ENCODE peak calls at places on chromosomes 16 and 17, in nine cellular contexts. One of them, this sample, is unnamed. For H3K79me2 and H3K4me1, the result is how much of the 10 kb centered on the place peaks cover.

GRCh38 chr16:16150117-16150877 is 73.0 kb downstream of the ABCC6 start:
- DNase-seq in HepG2: no peak
- DNase-seq in endothelial cell of umbilical vein: peak
- DNase-seq in osteoblast: peak
- DNase-seq in fibroblast of lung: peak
- DNase-seq in PC-3: no peak
- DNase-seq in HCT116: no peak
- DNase-seq in DND-41: no peak
- DNase-seq in GM23338: peak
- DNase-seq in this sample: peak

GRCh38 chr17:13320046-13320785 is 281.5 kb downstream of the HS3ST3A1 start:
- DNase-seq in osteoblast: no peak
- DNase-seq in fibroblast of lung: no peak
- DNase-seq in GM23338: no peak
- DNase-seq in DND-41: no peak
- DNase-seq in PC-3: no peak
- DNase-seq in endothelial cell of umbilical vein: no peak
- DNase-seq in HepG2: no peak
- DNase-seq in HCT116: no peak
- DNase-seq in this sample: no peak

GRCh38 chr16:54585966-54586365 is 299.4 kb upstream of the IRX3 start:
- DNase-seq in osteoblast: no peak
- DNase-seq in endothelial cell of umbilical vein: no peak
- DNase-seq in HCT116: no peak
- DNase-seq in DND-41: no peak
- DNase-seq in HepG2: no peak
- DNase-seq in GM23338: no peak
- DNase-seq in fibroblast of lung: no peak
- DNase-seq in PC-3: no peak
- DNase-seq in this sample: no peak

GRCh38 chr16:75584108-75584507 is 17.9 kb downstream of the GABARAPL2 start:
- DNase-seq in osteoblast: no peak
- DNase-seq in DND-41: no peak
- DNase-seq in PC-3: no peak
- DNase-seq in GM23338: no peak
- DNase-seq in HCT116: no peak
- DNase-seq in HepG2: no peak
- DNase-seq in fibroblast of lung: no peak
- DNase-seq in endothelial cell of umbilical vein: no peak
- DNase-seq in this sample: no peak

GRCh38 chr17:74691151-74691550 is 21.6 kb downstream of the CD300LF start:
- DNase-seq in GM23338: no peak
- DNase-seq in endothelial cell of umbilical vein: no peak
- DNase-seq in PC-3: no peak
- DNase-seq in HepG2: no peak
- DNase-seq in fibroblast of lung: no peak
- DNase-seq in osteoblast: no peak
- DNase-seq in DND-41: no peak
- DNase-seq in HCT116: no peak
- DNase-seq in this sample: no peak

GRCh38 chr17:56661906-56662305 is 68.4 kb downstream of the NOG start:
- DNase-seq in HepG2: no peak
- DNase-seq in endothelial cell of umbilical vein: no peak
- DNase-seq in DND-41: no peak
- DNase-seq in fibroblast of lung: no peak
- DNase-seq in osteoblast: no peak
- DNase-seq in HCT116: peak
- DNase-seq in PC-3: no peak
- DNase-seq in GM23338: no peak
- DNase-seq in this sample: no peak

GRCh38 chr16:15948532-15949209 is 745 bp upstream of the ABCC1 start:
- DNase-seq in osteoblast: no peak
- DNase-seq in PC-3: no peak
- DNase-seq in GM23338: no peak
- DNase-seq in HepG2: peak
- DNase-seq in fibroblast of lung: no peak
- DNase-seq in DND-41: no peak
- DNase-seq in HCT116: no peak
- DNase-seq in endothelial cell of umbilical vein: no peak
- DNase-seq in this sample: no peak

GRCh38 chr17:17536702-17537101 is 40.5 kb upstream of the RASD1 start:
- DNase-seq in DND-41: no peak
- DNase-seq in endothelial cell of umbilical vein: no peak
- DNase-seq in PC-3: no peak
- DNase-seq in osteoblast: no peak
- DNase-seq in fibroblast of lung: no peak
- DNase-seq in HCT116: no peak
- DNase-seq in GM23338: no peak
- DNase-seq in HepG2: no peak
- DNase-seq in this sample: no peak

GRCh38 chr17:61384384-61385090 is 15.1 kb upstream of the TBX2 start:
- DNase-seq in fibroblast of lung: no peak
- DNase-seq in GM23338: no peak
- DNase-seq in HCT116: no peak
- DNase-seq in PC-3: no peak
- DNase-seq in osteoblast: peak
- DNase-seq in endothelial cell of umbilical vein: no peak
- DNase-seq in DND-41: no peak
- DNase-seq in HepG2: no peak
- DNase-seq in this sample: peak

GRCh38 chr17:47077576-47077975 is 98.5 kb upstream of the RPRML start:
- DNase-seq in fibroblast of lung: peak
- DNase-seq in PC-3: peak
- DNase-seq in DND-41: no peak
- DNase-seq in HepG2: no peak
- DNase-seq in HCT116: no peak
- DNase-seq in GM23338: no peak
- DNase-seq in osteoblast: no peak
- DNase-seq in endothelial cell of umbilical vein: no peak
- DNase-seq in this sample: no peak

GRCh38 chr17:56319531-56319930 is 166.3 kb downstream of the ANKFN1 start:
- DNase-seq in DND-41: peak
- DNase-seq in HCT116: peak
- DNase-seq in endothelial cell of umbilical vein: peak
- DNase-seq in PC-3: peak
- DNase-seq in HepG2: peak
- DNase-seq in GM23338: peak
- DNase-seq in fibroblast of lung: peak
- DNase-seq in osteoblast: no peak
- DNase-seq in this sample: peak

GRCh38 chr17:46045639-46046038 is 46.6 kb downstream of the STH start:
- DNase-seq in PC-3: peak
- DNase-seq in GM23338: no peak
- DNase-seq in endothelial cell of umbilical vein: no peak
- DNase-seq in DND-41: no peak
- DNase-seq in HCT116: no peak
- DNase-seq in osteoblast: no peak
- DNase-seq in fibroblast of lung: no peak
- DNase-seq in HepG2: peak
- DNase-seq in this sample: no peak

GRCh38 chr17:19290047-19290705 is 53.0 kb downstream of the EPN2 start:
- DNase-seq in HepG2: no peak
- DNase-seq in endothelial cell of umbilical vein: no peak
- DNase-seq in DND-41: no peak
- DNase-seq in fibroblast of lung: no peak
- DNase-seq in PC-3: no peak
- DNase-seq in osteoblast: peak
- DNase-seq in GM23338: no peak
- DNase-seq in HCT116: no peak
- DNase-seq in this sample: no peak

GRCh38 chr17:17017343-17018014 is 24.8 kb upstream of the MPRIP start:
- DNase-seq in GM23338: no peak
- DNase-seq in fibroblast of lung: no peak
- DNase-seq in DND-41: no peak
- DNase-seq in HCT116: no peak
- DNase-seq in HepG2: no peak
- DNase-seq in endothelial cell of umbilical vein: no peak
- DNase-seq in osteoblast: peak
- DNase-seq in PC-3: no peak
- DNase-seq in this sample: no peak

GRCh38 chr16:30918614-30919013 is 4.8 kb upstream of the FBXL19 start:
- DNase-seq in PC-3: no peak
- DNase-seq in GM23338: no peak
- DNase-seq in HepG2: no peak
- DNase-seq in osteoblast: no peak
- DNase-seq in endothelial cell of umbilical vein: no peak
- DNase-seq in DND-41: no peak
- DNase-seq in fibroblast of lung: no peak
- DNase-seq in HCT116: no peak
- DNase-seq in this sample: no peak

GRCh38 chr17:28406478-28406824 is 439 bp upstream of the SLC46A1 start:
- DNase-seq in fibroblast of lung: no peak
- DNase-seq in GM23338: peak
- DNase-seq in osteoblast: no peak
- DNase-seq in HepG2: no peak
- DNase-seq in HCT116: no peak
- DNase-seq in PC-3: no peak
- DNase-seq in endothelial cell of umbilical vein: no peak
- DNase-seq in DND-41: no peak
- DNase-seq in this sample: peak

GRCh38 chr17:77974396-77974795 is 15.9 kb downstream of the TNRC6C start:
- DNase-seq in HepG2: no peak
- DNase-seq in endothelial cell of umbilical vein: no peak
- DNase-seq in osteoblast: no peak
- DNase-seq in DND-41: no peak
- DNase-seq in fibroblast of lung: no peak
- DNase-seq in GM23338: no peak
- DNase-seq in PC-3: no peak
- DNase-seq in HCT116: no peak
- DNase-seq in this sample: no peak

GRCh38 chr17:77968788-77969187 is 10.3 kb downstream of the TNRC6C start:
- DNase-seq in HCT116: no peak
- DNase-seq in endothelial cell of umbilical vein: no peak
- DNase-seq in GM23338: no peak
- DNase-seq in fibroblast of lung: no peak
- DNase-seq in PC-3: no peak
- DNase-seq in osteoblast: no peak
- DNase-seq in DND-41: no peak
- DNase-seq in HepG2: no peak
- DNase-seq in this sample: no peak

GRCh38 chr17:77973953-77974352 is 15.4 kb downstream of the TNRC6C start:
- DNase-seq in osteoblast: no peak
- DNase-seq in fibroblast of lung: no peak
- DNase-seq in HepG2: no peak
- DNase-seq in GM23338: no peak
- DNase-seq in PC-3: no peak
- DNase-seq in DND-41: no peak
- DNase-seq in HCT116: no peak
- DNase-seq in endothelial cell of umbilical vein: no peak
- DNase-seq in this sample: no peak
- H3K79me2 ChIP-seq in osteoblast: under half
- H3K79me2 ChIP-seq in fibroblast of lung: under half
- H3K79me2 ChIP-seq in HepG2: under half
- H3K79me2 ChIP-seq in GM23338: half or more
- H3K79me2 ChIP-seq in PC-3: under half
- H3K79me2 ChIP-seq in DND-41: half or more
- H3K79me2 ChIP-seq in HCT116: under half
- H3K79me2 ChIP-seq in endothelial cell of umbilical vein: under half
- H3K79me2 ChIP-seq in this sample: half or more

DNA sequence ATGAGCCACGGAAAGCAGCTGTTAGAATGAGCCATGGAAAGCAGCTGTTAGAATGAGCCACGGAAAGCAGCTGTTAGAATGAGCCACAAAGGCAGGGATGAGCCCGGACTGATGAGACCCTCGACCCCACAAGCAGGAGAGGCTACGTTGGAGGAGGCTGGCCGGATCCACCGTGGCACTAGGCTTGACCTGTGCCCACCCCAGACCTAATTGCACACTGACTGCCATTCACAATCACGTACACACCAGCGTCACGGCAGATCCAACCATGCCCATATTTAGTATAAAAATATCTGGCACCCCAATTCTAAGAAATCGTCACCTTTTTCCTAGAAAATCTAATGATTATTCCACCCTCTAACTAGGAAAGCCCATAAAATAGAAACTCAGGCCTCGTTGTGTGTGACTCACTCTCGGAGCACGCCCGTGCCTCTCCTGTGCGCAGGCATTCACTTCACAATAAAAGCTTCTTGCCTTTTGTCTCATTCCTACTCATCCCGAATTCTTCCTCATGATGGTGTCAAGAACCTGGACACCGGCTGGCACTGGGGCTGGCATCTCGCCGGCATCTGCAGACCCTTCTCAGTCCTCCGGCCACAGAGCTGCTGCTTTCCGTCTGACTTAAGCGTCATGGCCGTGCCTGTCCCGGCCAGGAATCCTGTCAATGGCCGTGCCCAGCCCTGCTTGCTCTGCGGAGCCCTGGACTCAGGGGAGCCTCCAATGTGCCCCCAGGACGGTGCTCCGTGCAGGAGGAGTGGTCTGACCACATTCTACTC is 5.5 kb upstream of the SECTM1 start:
- DNase-seq in HepG2: no peak
- DNase-seq in endothelial cell of umbilical vein: peak
- DNase-seq in HCT116: peak
- DNase-seq in PC-3: peak
- DNase-seq in GM23338: peak
- DNase-seq in DND-41: no peak
- DNase-seq in osteoblast: peak
- DNase-seq in fibroblast of lung: peak
- DNase-seq in this sample: peak
- H3K4me3 ChIP-seq in HepG2: peak
- H3K4me3 ChIP-seq in endothelial cell of umbilical vein: peak
- H3K4me3 ChIP-seq in HCT116: peak
- H3K4me3 ChIP-seq in PC-3: peak
- H3K4me3 ChIP-seq in GM23338: no peak
- H3K4me3 ChIP-seq in DND-41: no peak
- H3K4me3 ChIP-seq in osteoblast: peak
- H3K4me3 ChIP-seq in fibroblast of lung: no peak
- H3K4me3 ChIP-seq in this sample: no peak

DNA sequence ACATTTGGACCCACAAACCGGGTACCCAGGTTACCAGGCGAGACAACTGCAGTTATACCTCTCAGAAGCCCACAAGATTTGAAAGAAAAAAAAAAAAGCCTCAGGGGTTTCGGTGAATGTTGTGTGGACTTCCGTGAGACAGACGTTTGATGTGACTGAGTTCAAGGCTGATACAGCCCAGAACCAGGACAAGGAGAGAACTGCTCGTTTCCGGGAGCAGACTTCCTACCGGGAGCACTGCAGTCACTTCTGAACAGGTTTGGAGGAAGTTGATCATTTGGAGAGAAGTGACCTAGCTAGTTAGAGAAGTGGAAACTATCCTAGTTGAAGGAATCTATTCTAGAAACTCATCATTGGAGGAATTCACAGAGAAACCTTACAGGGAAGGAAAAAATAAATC is 847 bp downstream of the CKLF start:
- DNase-seq in HepG2: no peak
- DNase-seq in PC-3: no peak
- DNase-seq in GM23338: no peak
- DNase-seq in osteoblast: no peak
- DNase-seq in HCT116: no peak
- DNase-seq in endothelial cell of umbilical vein: peak
- DNase-seq in DND-41: peak
- DNase-seq in fibroblast of lung: no peak
- DNase-seq in this sample: no peak
- H3K4me1 ChIP-seq in HepG2: half or more
- H3K4me1 ChIP-seq in PC-3: under half
- H3K4me1 ChIP-seq in GM23338: under half
- H3K4me1 ChIP-seq in osteoblast: under half
- H3K4me1 ChIP-seq in HCT116: under half
- H3K4me1 ChIP-seq in endothelial cell of umbilical vein: under half
- H3K4me1 ChIP-seq in DND-41: half or more
- H3K4me1 ChIP-seq in fibroblast of lung: under half
- H3K4me1 ChIP-seq in this sample: under half

GRCh38 chr17:73170921-73171320 is 6.1 kb downstream of the SSTR2 start:
- DNase-seq in HCT116: no peak
- DNase-seq in endothelial cell of umbilical vein: no peak
- DNase-seq in HepG2: no peak
- DNase-seq in PC-3: no peak
- DNase-seq in osteoblast: no peak
- DNase-seq in DND-41: no peak
- DNase-seq in GM23338: no peak
- DNase-seq in fibroblast of lung: no peak
- DNase-seq in this sample: no peak
- H3K79me2 ChIP-seq in HCT116: under half
- H3K79me2 ChIP-seq in endothelial cell of umbilical vein: under half
- H3K79me2 ChIP-seq in HepG2: under half
- H3K79me2 ChIP-seq in PC-3: under half
- H3K79me2 ChIP-seq in osteoblast: under half
- H3K79me2 ChIP-seq in DND-41: under half
- H3K79me2 ChIP-seq in GM23338: under half
- H3K79me2 ChIP-seq in fibroblast of lung: under half
- H3K79me2 ChIP-seq in this sample: under half